ENCODE peak calls at places on chromosomes 16 and 17, in six cellular contexts. One of them, this sample, is unnamed.

GRCh38 chr17:14737984-14738651 is 437.2 kb downstream of the HS3ST3B1 start:
- DNase-seq in ascending aorta: peak
- DNase-seq in stimulated activated CD4-positive, alpha-beta T cell treated with anti-CD3 and anti-CD28 coated beads, Interleukin-1b, Interleukin-23, amount 100 ng/mL, for 1 hour: no peak
- DNase-seq in GDM1: no peak
- DNase-seq in activated CD4-positive, alpha-beta T cell treated with anti-CD3 and anti-CD28 coated beads for 24 hours: no peak
- DNase-seq in astrocyte of the spinal cord: peak
- DNase-seq in this sample: peak

GRCh38 chr16:55641430-55642056 is 14.2 kb upstream of the SLC6A2 start:
- DNase-seq in astrocyte of the spinal cord: no peak
- DNase-seq in ascending aorta: no peak
- DNase-seq in stimulated activated CD4-positive, alpha-beta T cell treated with anti-CD3 and anti-CD28 coated beads, Interleukin-1b, Interleukin-23, amount 100 ng/mL, for 1 hour: no peak
- DNase-seq in GDM1: no peak
- DNase-seq in activated CD4-positive, alpha-beta T cell treated with anti-CD3 and anti-CD28 coated beads for 24 hours: no peak
- DNase-seq in this sample: no peak

GRCh38 chr16:57663917-57664661 is 4.0 kb upstream of the ADGRG3 start:
- DNase-seq in astrocyte of the spinal cord: no peak
- DNase-seq in stimulated activated CD4-positive, alpha-beta T cell treated with anti-CD3 and anti-CD28 coated beads, Interleukin-1b, Interleukin-23, amount 100 ng/mL, for 1 hour: no peak
- DNase-seq in activated CD4-positive, alpha-beta T cell treated with anti-CD3 and anti-CD28 coated beads for 24 hours: no peak
- DNase-seq in ascending aorta: no peak
- DNase-seq in GDM1: no peak
- DNase-seq in this sample: no peak

GRCh38 chr16:73219176-73219575 is 171.2 kb upstream of the ZFHX3 start:
- DNase-seq in GDM1: no peak
- DNase-seq in activated CD4-positive, alpha-beta T cell treated with anti-CD3 and anti-CD28 coated beads for 24 hours: no peak
- DNase-seq in astrocyte of the spinal cord: no peak
- DNase-seq in ascending aorta: no peak
- DNase-seq in stimulated activated CD4-positive, alpha-beta T cell treated with anti-CD3 and anti-CD28 coated beads, Interleukin-1b, Interleukin-23, amount 100 ng/mL, for 1 hour: no peak
- DNase-seq in this sample: no peak

GRCh38 chr16:10003486-10003885 is 178.7 kb downstream of the GRIN2A start:
- DNase-seq in stimulated activated CD4-positive, alpha-beta T cell treated with anti-CD3 and anti-CD28 coated beads, Interleukin-1b, Interleukin-23, amount 100 ng/mL, for 1 hour: no peak
- DNase-seq in GDM1: no peak
- DNase-seq in astrocyte of the spinal cord: no peak
- DNase-seq in ascending aorta: no peak
- DNase-seq in activated CD4-positive, alpha-beta T cell treated with anti-CD3 and anti-CD28 coated beads for 24 hours: no peak
- DNase-seq in this sample: no peak

GRCh38 chr16:15808071-15808470 is 48.8 kb downstream of the MYH11 start:
- DNase-seq in astrocyte of the spinal cord: peak
- DNase-seq in GDM1: no peak
- DNase-seq in activated CD4-positive, alpha-beta T cell treated with anti-CD3 and anti-CD28 coated beads for 24 hours: no peak
- DNase-seq in stimulated activated CD4-positive, alpha-beta T cell treated with anti-CD3 and anti-CD28 coated beads, Interleukin-1b, Interleukin-23, amount 100 ng/mL, for 1 hour: no peak
- DNase-seq in ascending aorta: no peak
- DNase-seq in this sample: no peak

GRCh38 chr16:65809627-65810026 is 556.9 kb upstream of the CDH5 start:
- DNase-seq in stimulated activated CD4-positive, alpha-beta T cell treated with anti-CD3 and anti-CD28 coated beads, Interleukin-1b, Interleukin-23, amount 100 ng/mL, for 1 hour: no peak
- DNase-seq in ascending aorta: no peak
- DNase-seq in GDM1: no peak
- DNase-seq in astrocyte of the spinal cord: no peak
- DNase-seq in activated CD4-positive, alpha-beta T cell treated with anti-CD3 and anti-CD28 coated beads for 24 hours: no peak
- DNase-seq in this sample: no peak

GRCh38 chr17:9144502-9145233 is 123.4 kb downstream of the NTN1 start:
- DNase-seq in astrocyte of the spinal cord: no peak
- DNase-seq in ascending aorta: no peak
- DNase-seq in activated CD4-positive, alpha-beta T cell treated with anti-CD3 and anti-CD28 coated beads for 24 hours: no peak
- DNase-seq in GDM1: no peak
- DNase-seq in stimulated activated CD4-positive, alpha-beta T cell treated with anti-CD3 and anti-CD28 coated beads, Interleukin-1b, Interleukin-23, amount 100 ng/mL, for 1 hour: no peak
- DNase-seq in this sample: no peak

GRCh38 chr17:58121925-58122324 is 26.3 kb upstream of the OR4D1 start:
- DNase-seq in GDM1: peak
- DNase-seq in ascending aorta: no peak
- DNase-seq in astrocyte of the spinal cord: peak
- DNase-seq in activated CD4-positive, alpha-beta T cell treated with anti-CD3 and anti-CD28 coated beads for 24 hours: no peak
- DNase-seq in stimulated activated CD4-positive, alpha-beta T cell treated with anti-CD3 and anti-CD28 coated beads, Interleukin-1b, Interleukin-23, amount 100 ng/mL, for 1 hour: no peak
- DNase-seq in this sample: no peak

GRCh38 chr16:69057400-69058378 is 47.8 kb upstream of the HAS3 start:
- DNase-seq in ascending aorta: no peak
- DNase-seq in GDM1: peak
- DNase-seq in stimulated activated CD4-positive, alpha-beta T cell treated with anti-CD3 and anti-CD28 coated beads, Interleukin-1b, Interleukin-23, amount 100 ng/mL, for 1 hour: no peak
- DNase-seq in activated CD4-positive, alpha-beta T cell treated with anti-CD3 and anti-CD28 coated beads for 24 hours: no peak
- DNase-seq in astrocyte of the spinal cord: peak
- DNase-seq in this sample: no peak

GRCh38 chr17:79019631-79020584 is 4.1 kb upstream of the C1QTNF1 start:
- DNase-seq in GDM1: no peak
- DNase-seq in astrocyte of the spinal cord: peak
- DNase-seq in activated CD4-positive, alpha-beta T cell treated with anti-CD3 and anti-CD28 coated beads for 24 hours: no peak
- DNase-seq in stimulated activated CD4-positive, alpha-beta T cell treated with anti-CD3 and anti-CD28 coated beads, Interleukin-1b, Interleukin-23, amount 100 ng/mL, for 1 hour: no peak
- DNase-seq in ascending aorta: peak
- DNase-seq in this sample: no peak

GRCh38 chr17:36144981-36145729 is 31.3 kb downstream of the TBC1D3B start:
- DNase-seq in ascending aorta: no peak
- DNase-seq in astrocyte of the spinal cord: no peak
- DNase-seq in activated CD4-positive, alpha-beta T cell treated with anti-CD3 and anti-CD28 coated beads for 24 hours: no peak
- DNase-seq in stimulated activated CD4-positive, alpha-beta T cell treated with anti-CD3 and anti-CD28 coated beads, Interleukin-1b, Interleukin-23, amount 100 ng/mL, for 1 hour: no peak
- DNase-seq in GDM1: no peak
- DNase-seq in this sample: no peak

GRCh38 chr17:33234930-33235685 is 58.0 kb downstream of the ASIC2 start:
- DNase-seq in stimulated activated CD4-positive, alpha-beta T cell treated with anti-CD3 and anti-CD28 coated beads, Interleukin-1b, Interleukin-23, amount 100 ng/mL, for 1 hour: no peak
- DNase-seq in ascending aorta: peak
- DNase-seq in GDM1: no peak
- DNase-seq in activated CD4-positive, alpha-beta T cell treated with anti-CD3 and anti-CD28 coated beads for 24 hours: no peak
- DNase-seq in astrocyte of the spinal cord: peak
- DNase-seq in this sample: peak

GRCh38 chr16:22646948-22647556 is 136.4 kb downstream of the NPIPB5 start:
- DNase-seq in astrocyte of the spinal cord: no peak
- DNase-seq in stimulated activated CD4-positive, alpha-beta T cell treated with anti-CD3 and anti-CD28 coated beads, Interleukin-1b, Interleukin-23, amount 100 ng/mL, for 1 hour: no peak
- DNase-seq in GDM1: no peak
- DNase-seq in ascending aorta: no peak
- DNase-seq in activated CD4-positive, alpha-beta T cell treated with anti-CD3 and anti-CD28 coated beads for 24 hours: no peak
- DNase-seq in this sample: no peak

GRCh38 chr17:2214047-2214717 is 89.4 kb downstream of the SMG6 start:
- DNase-seq in activated CD4-positive, alpha-beta T cell treated with anti-CD3 and anti-CD28 coated beads for 24 hours: no peak
- DNase-seq in GDM1: no peak
- DNase-seq in astrocyte of the spinal cord: peak
- DNase-seq in ascending aorta: peak
- DNase-seq in stimulated activated CD4-positive, alpha-beta T cell treated with anti-CD3 and anti-CD28 coated beads, Interleukin-1b, Interleukin-23, amount 100 ng/mL, for 1 hour: no peak
- DNase-seq in this sample: peak

GRCh38 chr16:69890114-69890890 is 60.8 kb upstream of the CLEC18A start:
- DNase-seq in astrocyte of the spinal cord: peak
- DNase-seq in ascending aorta: peak
- DNase-seq in GDM1: no peak
- DNase-seq in activated CD4-positive, alpha-beta T cell treated with anti-CD3 and anti-CD28 coated beads for 24 hours: no peak
- DNase-seq in stimulated activated CD4-positive, alpha-beta T cell treated with anti-CD3 and anti-CD28 coated beads, Interleukin-1b, Interleukin-23, amount 100 ng/mL, for 1 hour: no peak
- DNase-seq in this sample: peak

GRCh38 chr17:41521574-41522261 is 3.0 kb upstream of the KRT15 start:
- DNase-seq in GDM1: no peak
- DNase-seq in stimulated activated CD4-positive, alpha-beta T cell treated with anti-CD3 and anti-CD28 coated beads, Interleukin-1b, Interleukin-23, amount 100 ng/mL, for 1 hour: no peak
- DNase-seq in astrocyte of the spinal cord: peak
- DNase-seq in ascending aorta: no peak
- DNase-seq in activated CD4-positive, alpha-beta T cell treated with anti-CD3 and anti-CD28 coated beads for 24 hours: no peak
- DNase-seq in this sample: no peak

GRCh38 chr17:82012482-82013295 is 10.0 kb downstream of the CENPX start:
- DNase-seq in ascending aorta: no peak
- DNase-seq in astrocyte of the spinal cord: no peak
- DNase-seq in activated CD4-positive, alpha-beta T cell treated with anti-CD3 and anti-CD28 coated beads for 24 hours: no peak
- DNase-seq in GDM1: no peak
- DNase-seq in stimulated activated CD4-positive, alpha-beta T cell treated with anti-CD3 and anti-CD28 coated beads, Interleukin-1b, Interleukin-23, amount 100 ng/mL, for 1 hour: no peak
- DNase-seq in this sample: no peak

GRCh38 chr17:561118-561517 is 153.5 kb downstream of the VPS53 start:
- DNase-seq in ascending aorta: no peak
- DNase-seq in stimulated activated CD4-positive, alpha-beta T cell treated with anti-CD3 and anti-CD28 coated beads, Interleukin-1b, Interleukin-23, amount 100 ng/mL, for 1 hour: no peak
- DNase-seq in activated CD4-positive, alpha-beta T cell treated with anti-CD3 and anti-CD28 coated beads for 24 hours: no peak
- DNase-seq in GDM1: no peak
- DNase-seq in astrocyte of the spinal cord: peak
- DNase-seq in this sample: no peak

GRCh38 chr16:66690106-66690847 is 6.3 kb downstream of the CMTM4 start:
- DNase-seq in ascending aorta: no peak
- DNase-seq in activated CD4-positive, alpha-beta T cell treated with anti-CD3 and anti-CD28 coated beads for 24 hours: no peak
- DNase-seq in stimulated activated CD4-positive, alpha-beta T cell treated with anti-CD3 and anti-CD28 coated beads, Interleukin-1b, Interleukin-23, amount 100 ng/mL, for 1 hour: no peak
- DNase-seq in GDM1: no peak
- DNase-seq in astrocyte of the spinal cord: no peak
- DNase-seq in this sample: no peak

GRCh38 chr17:78142113-78142861 is 3.9 kb upstream of the C17orf99 start:
- DNase-seq in stimulated activated CD4-positive, alpha-beta T cell treated with anti-CD3 and anti-CD28 coated beads, Interleukin-1b, Interleukin-23, amount 100 ng/mL, for 1 hour: no peak
- DNase-seq in astrocyte of the spinal cord: peak
- DNase-seq in activated CD4-positive, alpha-beta T cell treated with anti-CD3 and anti-CD28 coated beads for 24 hours: no peak
- DNase-seq in GDM1: no peak
- DNase-seq in ascending aorta: no peak
- DNase-seq in this sample: no peak

GRCh38 chr17:63697341-63698286 is 2.3 kb downstream of the LIMD2 start:
- DNase-seq in astrocyte of the spinal cord: no peak
- DNase-seq in activated CD4-positive, alpha-beta T cell treated with anti-CD3 and anti-CD28 coated beads for 24 hours: peak
- DNase-seq in stimulated activated CD4-positive, alpha-beta T cell treated with anti-CD3 and anti-CD28 coated beads, Interleukin-1b, Interleukin-23, amount 100 ng/mL, for 1 hour: no peak
- DNase-seq in GDM1: peak
- DNase-seq in ascending aorta: no peak
- DNase-seq in this sample: no peak

GRCh38 chr16:70390774-70391173 is 44.1 kb downstream of the DDX19A start:
- DNase-seq in ascending aorta: no peak
- DNase-seq in activated CD4-positive, alpha-beta T cell treated with anti-CD3 and anti-CD28 coated beads for 24 hours: no peak
- DNase-seq in GDM1: no peak
- DNase-seq in astrocyte of the spinal cord: no peak
- DNase-seq in stimulated activated CD4-positive, alpha-beta T cell treated with anti-CD3 and anti-CD28 coated beads, Interleukin-1b, Interleukin-23, amount 100 ng/mL, for 1 hour: no peak
- DNase-seq in this sample: no peak

GRCh38 chr16:63697736-63698135 is 1424.1 kb downstream of the CDH11 start:
- DNase-seq in stimulated activated CD4-positive, alpha-beta T cell treated with anti-CD3 and anti-CD28 coated beads, Interleukin-1b, Interleukin-23, amount 100 ng/mL, for 1 hour: no peak
- DNase-seq in astrocyte of the spinal cord: no peak
- DNase-seq in GDM1: no peak
- DNase-seq in activated CD4-positive, alpha-beta T cell treated with anti-CD3 and anti-CD28 coated beads for 24 hours: no peak
- DNase-seq in ascending aorta: no peak
- DNase-seq in this sample: no peak

GRCh38 chr16:87854053-87854906 is 15.0 kb downstream of the SLC7A5 start:
- DNase-seq in activated CD4-positive, alpha-beta T cell treated with anti-CD3 and anti-CD28 coated beads for 24 hours: no peak
- DNase-seq in GDM1: no peak
- DNase-seq in stimulated activated CD4-positive, alpha-beta T cell treated with anti-CD3 and anti-CD28 coated beads, Interleukin-1b, Interleukin-23, amount 100 ng/mL, for 1 hour: no peak
- DNase-seq in ascending aorta: no peak
- DNase-seq in astrocyte of the spinal cord: peak
- DNase-seq in this sample: no peak

GRCh38 chr17:41404024-41404651 is 6.7 kb upstream of the KRT31 start:
- DNase-seq in ascending aorta: no peak
- DNase-seq in GDM1: peak
- DNase-seq in activated CD4-positive, alpha-beta T cell treated with anti-CD3 and anti-CD28 coated beads for 24 hours: peak
- DNase-seq in stimulated activated CD4-positive, alpha-beta T cell treated with anti-CD3 and anti-CD28 coated beads, Interleukin-1b, Interleukin-23, amount 100 ng/mL, for 1 hour: peak
- DNase-seq in astrocyte of the spinal cord: peak
- DNase-seq in this sample: peak

This sample was measured in brain pericyte.